ENCODE peak calls at places on chromosomes 5 and 9, in four cellular contexts. K is body of pancreas, T is left ventricle myocardium inferior, Z is psoas muscle. X is an unnamed sample. For H3K4me1, the result is how much of the 10 kb centered on the place peaks cover.

GRCh38 chr5:136054133-136054996 is 25.6 kb downstream of the TGFBI start:
- DNase-seq in Z (no peak), K (no peak), T (no peak), X (no peak)

GRCh38 chr5:141121563-141121962 is at the start of gene PCDHB4:
- DNase-seq in Z (peak), T (no peak), K (peak), X (no peak)

GRCh38 chr9:1709347-1709746 is 305.8 kb upstream of the SMARCA2 start:
- DNase-seq in Z (no peak), T (no peak), K (no peak), X (no peak)

GRCh38 chr5:142883025-142883424 is 112.8 kb downstream of the ARHGAP26 start:
- DNase-seq in T (no peak), K (peak), Z (peak), X (no peak)

GRCh38 chr5:150487199-150488061 is 20.5 kb upstream of the NDST1 start:
- DNase-seq in K (peak), Z (peak), T (peak), X (peak)

GRCh38 chr5:759781-760362 is 24.7 kb downstream of the ZDHHC11B start:
- DNase-seq in T (peak), Z (peak), K (no peak), X (peak)

GRCh38 chr5:140547508-140548299 is at the start of gene EIF4EBP3:
- DNase-seq in K (peak), T (peak), Z (peak), X (peak)

GRCh38 chr5:16788957-16789356 is 147.1 kb downstream of the MYO10 start:
- DNase-seq in T (no peak), K (no peak), Z (no peak), X (no peak)

GRCh38 chr9:27514551-27514950 is 9.5 kb upstream of the IFNK start:
- DNase-seq in K (peak), Z (peak), T (no peak), X (no peak)

GRCh38 chr5:78648359-78649219 is at the start of gene LHFPL2:
- DNase-seq in T (peak), Z (peak), K (peak), X (peak)

GRCh38 chr5:133977858-133978257 is 9.4 kb upstream of the C5orf15 start:
- DNase-seq in T (no peak), K (no peak), Z (no peak), X (no peak)

GRCh38 chr9:70587143-70587710 is 172.8 kb upstream of the KLF9 start:
- DNase-seq in T (no peak), Z (no peak), K (no peak), X (no peak)

GRCh38 chr5:35470866-35471265 is 146.8 kb upstream of the SPEF2 start:
- DNase-seq in Z (no peak), K (no peak), T (no peak), X (no peak)

GRCh38 chr9:16147726-16148125 is 594.9 kb downstream of the CCDC171 start:
- DNase-seq in K (no peak), T (no peak), Z (no peak), X (no peak)

GRCh38 chr9:77218612-77219011 is 41.3 kb downstream of the VPS13A start:
- DNase-seq in Z (no peak), K (no peak), T (no peak), X (no peak)

GRCh38 chr9:134860510-134860909 is 20.1 kb upstream of the FCN2 start:
- DNase-seq in K (no peak), Z (no peak), T (no peak), X (no peak)

GRCh38 chr5:2283481-2284045 is 400.8 kb upstream of the IRX4 start:
- DNase-seq in Z (no peak), T (no peak), K (no peak), X (no peak)

GRCh38 chr5:158461240-158461854 is 602.4 kb upstream of the CLINT1 start:
- DNase-seq in K (peak), T (peak), Z (peak), X (peak)

GRCh38 chr5:87936667-87937066 is 332.0 kb downstream of the TMEM161B start:
- DNase-seq in K (no peak), Z (no peak), T (no peak), X (no peak)

GRCh38 chr9:95336281-95336680 is 18.8 kb upstream of the FANCC start:
- DNase-seq in K (no peak), Z (no peak), T (no peak), X (peak)

GRCh38 chr5:76162335-76162734 is 79.2 kb downstream of the SV2C start:
- DNase-seq in K (no peak), Z (no peak), T (no peak), X (no peak)

GRCh38 chr5:9121597-9121996 is 424.3 kb downstream of the SEMA5A start:
- DNase-seq in T (no peak), Z (no peak), K (no peak), X (no peak)

DNA sequence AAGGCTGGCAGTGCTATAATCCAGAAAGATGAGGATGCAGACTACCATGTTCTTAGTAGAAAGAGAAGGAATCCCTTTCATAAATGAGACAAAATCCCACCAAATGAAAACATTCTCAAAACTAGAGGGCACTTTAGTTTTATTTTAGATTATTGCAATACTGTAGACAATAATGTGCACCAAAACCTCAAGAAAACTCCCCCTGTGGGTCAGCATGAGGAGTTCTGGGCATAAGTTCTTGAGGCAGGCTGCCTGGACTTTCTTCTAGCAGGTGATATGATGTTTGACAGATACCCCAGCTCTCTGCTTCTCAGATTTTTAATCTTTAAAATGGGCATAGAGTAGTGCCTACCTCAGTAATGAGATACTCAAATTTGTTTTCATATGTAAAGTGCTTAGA is 196.3 kb upstream of the CTNND2 start:
- DNase-seq in K (no peak), T (no peak), Z (no peak), X (no peak)
- TF ChIP-seq CTCF in K (no peak), T (no peak), Z (no peak), X (no peak)

GRCh38 chr5:14147210-14147609 is 4.1 kb downstream of the TRIO start:
- DNase-seq in Z (no peak), K (no peak), T (no peak), X (no peak)
- H3K4me1 ChIP-seq in Z (half or more), K (under half), T (half or more), X (under half)

DNA sequence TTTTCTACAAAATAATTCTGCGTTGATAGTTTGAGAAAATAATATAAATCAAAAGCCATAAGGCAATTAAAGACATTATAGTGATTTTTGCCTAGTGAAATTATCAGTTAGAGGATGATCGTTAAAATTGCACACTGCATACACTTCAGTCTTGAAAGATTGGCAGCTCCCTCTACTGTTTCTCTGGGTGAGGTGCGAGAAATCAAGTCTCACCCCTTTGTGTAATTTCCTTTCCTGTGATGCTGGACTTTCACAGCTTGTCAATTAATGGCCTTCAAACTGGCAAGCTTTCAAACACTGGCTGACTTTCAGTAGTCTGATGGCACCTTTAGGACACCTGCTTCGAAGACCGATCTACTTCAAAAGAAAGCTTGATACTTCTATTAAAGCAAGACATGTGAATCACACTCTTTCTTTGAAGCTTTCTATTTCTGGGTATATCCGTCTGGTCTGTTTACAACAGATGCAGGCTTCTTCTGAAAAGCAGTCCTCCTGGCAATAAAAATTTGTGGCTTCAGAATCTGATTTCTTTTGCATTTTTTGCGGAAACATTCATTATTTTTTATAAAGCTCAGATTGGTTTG is 706.8 kb upstream of the PTPRD start:
- DNase-seq in T (no peak), Z (no peak), K (no peak), X (no peak)
- TF ChIP-seq CTCF in T (peak), Z (no peak), K (peak), X (peak)

GRCh38 chr5:14560091-14560595 is 21.4 kb upstream of the OTULINL start:
- DNase-seq in Z (no peak), K (no peak), T (no peak), X (no peak)

GRCh38 chr5:14557840-14558239 is 23.8 kb upstream of the OTULINL start:
- DNase-seq in Z (no peak), T (no peak), K (no peak), X (no peak)

GRCh38 chr5:14556015-14556414 is 25.6 kb upstream of the OTULINL start:
- DNase-seq in Z (no peak), T (no peak), K (no peak), X (no peak)

GRCh38 chr5:14561741-14562140 is 19.9 kb upstream of the OTULINL start:
- DNase-seq in Z (no peak), K (no peak), T (no peak), X (no peak)

GRCh38 chr5:14557203-14557725 is 24.3 kb upstream of the OTULINL start:
- DNase-seq in K (no peak), T (peak), Z (no peak), X (no peak)
- H3K4me1 ChIP-seq in K (under half), T (under half), Z (under half), X (under half)

DNA sequence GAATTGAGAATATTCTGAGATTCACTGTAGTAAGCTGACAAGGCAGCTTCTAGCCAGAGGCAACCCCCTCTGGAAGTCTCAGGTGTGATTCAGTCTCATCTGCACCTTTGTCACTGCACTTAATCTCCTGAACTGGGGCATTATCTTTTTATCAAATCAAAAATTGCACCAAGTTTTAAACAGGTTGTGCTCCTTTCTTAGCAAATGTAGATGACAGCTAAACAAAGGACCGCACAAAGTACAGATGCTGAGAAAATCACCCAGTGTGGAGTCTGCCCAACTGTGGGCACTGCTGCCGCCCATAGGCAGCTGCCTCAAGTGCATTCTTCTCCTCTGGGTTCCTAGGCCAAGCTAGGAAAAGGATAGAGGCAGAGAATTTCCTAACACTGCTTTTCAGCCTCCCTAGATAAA is 51.1 kb downstream of the STARD4 start:
- DNase-seq in K (no peak), T (no peak), Z (no peak), X (no peak)
- TF ChIP-seq CTCF in K (no peak), T (peak), Z (no peak), X (no peak)

GRCh38 chr5:116410345-116410890 is 164.2 kb downstream of the SEMA6A start:
- DNase-seq in T (no peak), K (no peak), Z (no peak), X (no peak)
- H3K4me1 ChIP-seq in T (under half), K (under half), Z (under half), X (under half)

GRCh38 chr9:107637421-107638420 is 148.2 kb upstream of the KLF4 start:
- DNase-seq in K (peak), Z (peak), T (peak), X (peak)
- TF ChIP-seq CTCF in K (no peak), Z (peak), T (peak), X (peak)

GRCh38 chr9:14087576-14087975 is 226.4 kb downstream of the NFIB start:
- DNase-seq in Z (no peak), K (no peak), T (no peak), X (no peak)
- H3K4me1 ChIP-seq in Z (under half), K (under half), T (under half), X (under half)

X was measured in right lobe of liver.